ENCODE peak calls at places on chromosomes 5 and 9, in seven cellular contexts. Q, J, U, N, G, S and A are unnamed samples.

GRCh38 chr5:157463621-157464407 is 3.8 kb downstream of the NIPAL4 start:
- DNase-seq in G (peak; percentile 64), U (peak; percentile 57), S (no peak), J (no peak), Q (no peak), N (peak; percentile 97), A (no peak)

GRCh38 chr9:75235632-75236031 is 147.3 kb downstream of the OSTF1 start:
- DNase-seq in N (no peak), Q (peak; percentile 24), J (no peak), U (no peak), G (peak; percentile 38), S (no peak), A (no peak)

GRCh38 chr5:54703091-54703490 is 185.5 kb downstream of the SNX18 start:
- DNase-seq in G (peak; percentile 81), Q (no peak), N (peak; percentile 76), J (no peak), S (peak; percentile 38), U (peak; percentile 93), A (peak; percentile 63)

GRCh38 chr9:135504262-135505229 is 4.1 kb downstream of the MRPS2 start:
- DNase-seq in G (peak; percentile 42), S (peak; percentile 46), U (peak; percentile 52), Q (peak; percentile 52), N (peak; percentile 67), J (peak; percentile 19), A (peak; percentile 37)

GRCh38 chr5:78533356-78533755 is 115.2 kb downstream of the LHFPL2 start:
- DNase-seq in U (peak; percentile 38), J (no peak), G (peak; percentile 49), N (peak; percentile 51), S (no peak), Q (no peak), A (no peak)

GRCh38 chr9:37574996-37575395 is 1.2 kb downstream of the FBXO10 start:
- DNase-seq in J (no peak), Q (no peak), U (peak; percentile 41), G (no peak), S (no peak), N (peak; percentile 45), A (no peak)

GRCh38 chr5:36528588-36528987 is 77.8 kb upstream of the SLC1A3 start:
- DNase-seq in Q (no peak), U (no peak), G (no peak), S (no peak), J (no peak), N (no peak), A (no peak)

GRCh38 chr5:56512314-56512996 is 279.3 kb upstream of the ANKRD55 start:
- DNase-seq in S (peak; percentile 36), Q (no peak), N (no peak), J (no peak), U (no peak), G (no peak), A (no peak)

GRCh38 chr5:83662558-83662957 is 58.1 kb downstream of the HAPLN1 start:
- DNase-seq in Q (no peak), N (no peak), J (no peak), S (no peak), G (no peak), U (no peak), A (no peak)

GRCh38 chr9:99059074-99059894 is 45.6 kb upstream of the TGFBR1 start:
- DNase-seq in Q (peak; percentile 23), U (no peak), S (peak; percentile 42), G (peak; percentile 19), J (no peak), N (peak; percentile 66), A (no peak)

GRCh38 chr9:101778332-101778731 is 39.9 kb upstream of the GRIN3A start:
- DNase-seq in U (no peak), Q (no peak), N (no peak), G (no peak), S (no peak), J (no peak), A (no peak)
- H3K27ac ChIP-seq in U (no peak overlapping the region), Q (no peak overlapping the region), N (no peak overlapping the region), G (no peak overlapping the region), S (no peak overlapping the region), J (no peak overlapping the region), A (no peak overlapping the region)

GRCh38 chr9:127877566-127877998 is at the start of gene AK1:
- DNase-seq in J (no peak), N (peak; percentile 74), G (peak; percentile 62), S (peak; percentile 87), Q (peak; percentile 84), U (peak; percentile 37), A (peak; percentile 76)
- H3K4me3 ChIP-seq in J (no peak within 1 kb of the TSS), N (peak within 1 kb of the TSS; percentile 90), G (peak within 1 kb of the TSS; percentile 77), S (peak within 1 kb of the TSS; percentile 77), Q (peak within 1 kb of the TSS; percentile 44), U (peak within 1 kb of the TSS; percentile 62), A (peak within 1 kb of the TSS; percentile 44)

GRCh38 chr9:40907657-40908624 is 220.5 kb downstream of the FOXD4L6 start:
- DNase-seq in S (no peak), N (no peak), U (no peak), J (no peak), G (peak; percentile 9), Q (no peak), A (no peak)
- H3K9me3 ChIP-seq in S (peaks cover 100% of the 10 kb centered on the region), N (peaks cover 93% of the 10 kb centered on the region), U (peaks cover 54% of the 10 kb centered on the region), J (peaks cover 43% of the 10 kb centered on the region), G (no peaks in the 10 kb centered on the region), Q (peaks cover 100% of the 10 kb centered on the region), A (peaks cover 3% of the 10 kb centered on the region)

GRCh38 chr5:38556115-38556598 is 289 bp downstream of the LIFR start:
- DNase-seq in N (no peak), J (no peak), G (no peak), S (peak; percentile 31), Q (no peak), U (no peak), A (no peak)

GRCh38 chr5:38551020-38552017 is 5.1 kb downstream of the LIFR start:
- DNase-seq in Q (no peak), S (no peak), G (peak; percentile 80), U (peak; percentile 73), N (peak; percentile 66), J (no peak), A (no peak)

GRCh38 chr5:38555354-38556114 is 912 bp downstream of the LIFR start:
- DNase-seq in U (no peak), J (no peak), S (no peak), N (no peak), Q (no peak), G (no peak), A (no peak)

GRCh38 chr5:38554860-38555259 is 1.6 kb downstream of the LIFR start:
- DNase-seq in Q (no peak), G (no peak), N (no peak), J (no peak), U (no peak), S (no peak), A (no peak)

GRCh38 chr5:38553001-38553521 is 3.4 kb downstream of the LIFR start:
- DNase-seq in S (no peak), J (no peak), Q (no peak), G (no peak), N (no peak), U (no peak), A (no peak)
- H3K27ac ChIP-seq in S (peak overlapping the region; percentile 28), J (no peak overlapping the region), Q (no peak overlapping the region), G (no peak overlapping the region), N (no peak overlapping the region), U (no peak overlapping the region), A (no peak overlapping the region)

DNA sequence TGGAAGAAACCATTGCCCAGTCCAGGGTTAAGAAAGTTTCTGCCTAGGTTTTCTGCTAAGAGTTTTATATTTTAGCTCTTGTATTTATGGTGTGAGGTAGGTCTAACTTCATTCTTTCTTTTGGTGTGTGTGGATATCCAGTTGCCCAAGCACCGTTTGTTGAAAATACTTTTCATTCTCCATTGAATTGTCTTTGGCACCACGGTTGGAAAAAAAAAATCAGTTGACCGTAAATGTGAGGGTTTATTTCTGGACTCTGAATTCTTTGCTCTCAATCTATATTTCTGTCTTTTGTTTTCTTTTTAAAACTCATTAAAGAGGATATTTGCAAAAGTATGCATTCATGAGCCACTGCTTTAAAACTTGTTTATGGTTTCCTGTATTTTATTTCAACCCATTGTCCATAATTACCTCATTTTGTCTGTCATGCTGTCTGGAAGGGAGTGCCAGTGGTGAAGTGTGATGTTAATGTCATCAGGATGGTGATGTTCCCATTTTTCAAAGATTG is 33.8 kb downstream of the HABP4 start:
- DNase-seq in G (no peak), U (no peak), S (no peak), N (no peak), Q (no peak), J (no peak), A (no peak)
- H3K4me3 ChIP-seq in G (no peak overlapping the region), U (no peak overlapping the region), S (no peak overlapping the region), N (no peak overlapping the region), Q (no peak overlapping the region), J (no peak overlapping the region), A (no peak overlapping the region)